ENCODE peak calls at places on chromosomes 6 and 20, in four cellular contexts. N, Z, J and X are unnamed samples.

GRCh38 chr6:82415820-82416219 is 52.2 kb downstream of the TPBG start:
- DNase-seq in N (no peak), J (no peak), Z (no peak), X (no peak)

GRCh38 chr6:45454008-45454911 is 76.5 kb upstream of the SUPT3H start:
- DNase-seq in Z (no peak), N (peak; percentile 27), J (no peak), X (peak; percentile 78)

GRCh38 chr6:123838612-123839279 is 35.1 kb downstream of the NKAIN2 start:
- DNase-seq in Z (no peak), J (no peak), N (peak; percentile 6), X (no peak)

GRCh38 chr20:10376271-10377075 is 57.5 kb downstream of the MKKS start:
- DNase-seq in Z (no peak), N (peak; percentile 31), J (no peak), X (peak; percentile 75)

GRCh38 chr20:36373089-36373488 is 67.0 kb downstream of the DLGAP4 start:
- DNase-seq in N (no peak), Z (no peak), J (no peak), X (no peak)

GRCh38 chr20:47235853-47236638 is 120.5 kb downstream of the ZMYND8 start:
- DNase-seq in N (no peak), J (no peak), Z (no peak), X (no peak)

GRCh38 chr6:167827588-167828324 is 1.0 kb downstream of the AFDN start:
- DNase-seq in J (peak; percentile 55), N (peak; percentile 86), Z (peak; percentile 54), X (peak; percentile 18)

GRCh38 chr6:44464527-44465310 is 77.2 kb downstream of the CDC5L start:
- DNase-seq in N (peak; percentile 46), Z (no peak), J (no peak), X (peak; percentile 22)

GRCh38 chr6:44232676-44233559 is 9.5 kb downstream of the SLC29A1 start:
- DNase-seq in Z (no peak), N (no peak), J (no peak), X (no peak)

GRCh38 chr6:69232506-69233194 is 564.2 kb downstream of the LMBRD1 start:
- DNase-seq in N (peak; percentile 78), Z (peak; percentile 78), J (peak; percentile 85), X (peak; percentile 55)

GRCh38 chr6:109455161-109455501 is 441 bp downstream of the MICAL1 start:
- DNase-seq in J (no peak), N (peak; percentile 67), Z (no peak), X (no peak)

GRCh38 chr20:22533823-22534751 is 50.3 kb downstream of the FOXA2 start:
- DNase-seq in N (no peak), Z (no peak), J (no peak), X (no peak)

GRCh38 chr20:1075564-1075963 is 42.8 kb upstream of the PSMF1 start:
- DNase-seq in N (no peak), Z (no peak), J (no peak), X (no peak)

GRCh38 chr6:90403489-90404381 is 107.1 kb upstream of the BACH2 start:
- DNase-seq in N (peak; percentile 95), Z (no peak), J (peak; percentile 53), X (peak; percentile 90)

GRCh38 chr20:20664795-20665194 is 47.6 kb downstream of the RALGAPA2 start:
- DNase-seq in N (peak; percentile 57), Z (peak; percentile 12), J (no peak), X (no peak)

GRCh38 chr6:34709386-34709785 is 12.8 kb upstream of the ILRUN start:
- DNase-seq in Z (no peak), N (no peak), J (no peak), X (peak; percentile 83)

GRCh38 chr6:136280032-136280609 is 9.5 kb downstream of the BCLAF1 start:
- DNase-seq in N (no peak), Z (no peak), J (no peak), X (no peak)

GRCh38 chr6:39059496-39060310 is 11.1 kb downstream of the GLP1R start:
- DNase-seq in J (no peak), N (no peak), Z (no peak), X (no peak)

GRCh38 chr20:51634257-51634656 is 91.7 kb upstream of the NFATC2 start:
- DNase-seq in Z (no peak), N (no peak), J (no peak), X (peak; percentile 44)

DNA sequence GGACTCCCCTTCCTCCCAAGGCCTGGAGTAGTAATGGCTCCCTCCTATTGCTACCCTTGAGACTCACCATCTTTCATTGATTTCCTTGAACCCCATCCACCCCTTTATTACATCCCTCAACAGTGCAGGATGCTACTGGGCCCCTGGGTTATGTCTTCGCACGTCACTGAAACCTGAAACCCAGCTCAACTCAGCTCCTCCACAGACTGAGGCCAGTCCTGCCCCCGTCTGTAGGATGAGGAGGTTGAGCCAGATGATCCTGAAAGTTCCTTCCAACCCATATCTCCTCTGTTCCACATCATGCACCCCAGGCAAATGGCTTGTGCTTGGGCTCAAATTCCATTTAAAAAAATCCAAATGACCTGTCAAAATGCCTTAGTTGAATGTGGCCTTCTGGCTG is 21.4 kb downstream of the CPNE5 start:
- DNase-seq in J (no peak), N (no peak), Z (no peak), X (peak; percentile 6)
- H3K18ac ChIP-seq in J (no peak overlapping the region), N (no peak overlapping the region), Z (no peak overlapping the region), X (no peak overlapping the region)

GRCh38 chr6:20438462-20439070 is 36.9 kb downstream of the E2F3 start:
- DNase-seq in J (no peak), N (no peak), Z (peak; percentile 12), X (no peak)
- H2BK15ac ChIP-seq in J (no peak overlapping the region), N (no peak overlapping the region), Z (no peak overlapping the region), X (no peak overlapping the region)

DNA sequence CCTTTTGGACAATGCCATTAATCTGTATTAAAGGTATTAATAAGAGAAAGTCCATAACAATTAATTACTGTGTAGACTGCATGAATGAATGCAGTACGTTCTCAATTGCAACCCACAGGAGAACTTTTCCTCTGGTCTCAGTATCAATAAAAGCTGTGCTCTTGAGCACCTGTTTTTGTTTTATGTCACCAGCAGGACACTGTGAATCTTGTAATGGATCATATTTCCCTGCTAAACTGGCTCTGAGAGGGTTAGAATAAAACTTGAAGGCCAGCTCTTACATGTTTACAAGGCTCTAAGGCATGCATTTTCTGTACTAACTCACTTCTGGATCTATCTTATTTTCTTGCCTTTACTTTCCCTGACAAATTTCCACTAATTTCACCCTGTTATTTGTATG is 214.3 kb upstream of the PLN start:
- DNase-seq in J (no peak), Z (no peak), N (no peak), X (no peak)
- H3K18ac ChIP-seq in J (no peak overlapping the region), Z (no peak overlapping the region), N (no peak overlapping the region), X (no peak overlapping the region)

DNA sequence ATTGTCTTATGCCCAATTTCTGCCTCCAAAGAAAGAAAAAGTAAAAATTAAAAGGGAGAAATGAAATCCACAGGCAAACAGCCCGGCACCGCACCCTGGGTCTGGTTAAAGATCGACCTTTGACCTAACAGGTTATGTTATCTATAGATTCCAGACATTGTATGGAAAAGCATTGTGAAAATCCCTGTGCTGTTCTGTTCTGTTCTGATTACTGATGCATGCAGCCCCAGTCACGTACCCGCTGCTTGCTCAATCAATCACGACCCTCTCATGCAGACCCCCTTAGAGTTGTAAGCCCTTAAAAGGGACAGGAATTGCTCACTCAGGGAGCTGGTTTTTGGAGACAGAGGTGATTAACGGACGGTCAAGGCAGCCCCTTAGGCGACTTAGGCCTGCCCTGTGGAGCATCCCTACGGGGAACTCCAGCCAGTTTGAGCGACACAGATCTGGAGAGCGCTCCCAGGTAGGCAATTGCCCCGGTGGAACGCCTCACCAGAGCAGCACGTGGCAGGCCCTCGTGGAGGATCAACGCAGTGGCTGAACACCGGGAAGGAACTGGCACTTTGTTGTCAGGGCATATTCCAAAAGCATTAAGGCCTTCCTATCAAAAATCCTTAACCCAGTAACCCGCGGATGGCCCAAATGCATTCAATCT is 12.0 kb upstream of the HFE start:
- DNase-seq in Z (no peak), N (peak; percentile 64), J (peak; percentile 51), X (no peak)
- H2BK15ac ChIP-seq in Z (no peak overlapping the region), N (no peak overlapping the region), J (no peak overlapping the region), X (no peak overlapping the region)